ENCODE peak calls at places on chromosome 6, in eight cellular contexts. S is left ventricle myocardium inferior; Y is CD8-positive, alpha-beta T cell; L is AG04450; X is cardiac muscle cell; B is RWPE1; F is breast epithelium; N is heart right ventricle. I is an unnamed sample.

GRCh38 chr6:1644516-1644915 is 34.8 kb downstream of the FOXC1 start:
- DNase-seq in S (no peak), L (no peak), Y (no peak), X (no peak), N (no peak), B (no peak), F (no peak), I (no peak)

GRCh38 chr6:45709834-45710233 is 305.8 kb downstream of the CLIC5 start:
- DNase-seq in Y (no peak), F (no peak), L (no peak), S (no peak), N (no peak), X (peak; percentile 70), B (no peak), I (no peak)

GRCh38 chr6:28474441-28475219 is 31.3 kb upstream of the ZSCAN23 start:
- DNase-seq in S (no peak), F (no peak), N (no peak), Y (no peak), X (peak; percentile 85), B (peak; percentile 40), L (peak; percentile 67), I (peak; percentile 46)

GRCh38 chr6:99905209-99906106 is 88.6 kb downstream of the MCHR2 start:
- DNase-seq in N (no peak), F (no peak), X (peak; percentile 40), L (no peak), Y (no peak), S (no peak), B (peak; percentile 62), I (no peak)

GRCh38 chr6:98627129-98627775 is 207.1 kb upstream of the POU3F2 start:
- DNase-seq in B (no peak), Y (no peak), X (no peak), F (no peak), L (no peak), N (no peak), S (no peak), I (no peak)

GRCh38 chr6:17600527-17601388 is 656 bp downstream of the FAM8A1 start:
- DNase-seq in B (peak; percentile 20), X (peak; percentile 44), S (peak; percentile 58), N (peak; percentile 44), F (no peak), Y (peak; percentile 48), L (no peak), I (no peak)

GRCh38 chr6:75210885-75211739 is 5.3 kb upstream of the COL12A1 start:
- DNase-seq in B (peak; percentile 50), N (peak; percentile 65), F (no peak), S (no peak), Y (peak; percentile 64), X (peak; percentile 83), L (peak; percentile 52), I (no peak)

GRCh38 chr6:142474446-142475289 is 172.9 kb downstream of the ADGRG6 start:
- DNase-seq in L (peak; percentile 44), Y (no peak), F (no peak), S (no peak), N (no peak), X (peak; percentile 78), B (peak; percentile 56), I (no peak)

GRCh38 chr6:138945354-138945753 is 42.7 kb downstream of the REPS1 start:
- DNase-seq in L (no peak), B (peak; percentile 5), N (no peak), F (no peak), X (no peak), Y (no peak), S (no peak), I (no peak)

GRCh38 chr6:157464653-157465535 is 83.9 kb downstream of the ZDHHC14 start:
- DNase-seq in B (no peak), S (no peak), F (no peak), X (no peak), Y (no peak), N (no peak), L (no peak), I (no peak)

GRCh38 chr6:110185879-110186278 is 5.7 kb downstream of the CDC40 start:
- DNase-seq in B (no peak), F (no peak), S (no peak), N (no peak), X (no peak), L (no peak), Y (no peak), I (no peak)

GRCh38 chr6:14732226-14732844 is 513.5 kb upstream of the JARID2 start:
- DNase-seq in Y (no peak), N (no peak), X (no peak), S (no peak), F (no peak), B (no peak), L (no peak), I (no peak)

GRCh38 chr6:126696921-126697693 is 357.2 kb downstream of the CENPW start:
- DNase-seq in F (no peak), B (no peak), Y (no peak), S (no peak), X (no peak), L (no peak), N (no peak), I (no peak)

GRCh38 chr6:116424001-116424400 is 37.2 kb upstream of the CALHM6 start:
- DNase-seq in L (no peak), S (no peak), F (no peak), Y (no peak), X (no peak), B (no peak), N (no peak), I (no peak)

GRCh38 chr6:44256291-44257006 is 879 bp downstream of the SLC35B2 start:
- DNase-seq in Y (peak; percentile 35), N (no peak), F (no peak), X (no peak), S (no peak), B (peak; percentile 44), L (no peak), I (no peak)

DNA sequence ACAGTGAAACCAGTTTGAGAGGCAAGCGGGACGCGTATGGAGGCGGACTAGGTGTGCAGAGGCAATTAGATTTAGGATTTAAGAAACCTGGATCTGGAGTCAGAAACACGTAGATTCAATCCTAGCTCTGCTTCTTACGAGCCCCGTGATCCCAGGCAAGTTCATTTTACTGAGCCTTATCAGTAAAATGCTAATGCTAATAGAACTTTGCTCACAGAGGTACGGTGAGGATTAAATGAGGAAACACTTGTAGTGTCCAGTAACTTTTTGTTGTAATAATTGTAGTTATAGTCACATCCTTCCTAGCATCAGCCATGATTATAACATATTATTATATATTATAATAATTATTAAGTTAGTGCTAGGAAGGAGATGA is 21.2 kb downstream of the DEF6 start:
- DNase-seq in X (no peak), Y (no peak), F (no peak), N (no peak), S (no peak), L (no peak), B (no peak), I (no peak)
- H3K27ac ChIP-seq in X (no peak overlapping the region), Y (no peak overlapping the region), F (no peak overlapping the region), N (no peak overlapping the region), S (peak overlapping the region; percentile 63), L (peak overlapping the region; percentile 31), B (peak overlapping the region; percentile 68), I (no peak overlapping the region)

DNA sequence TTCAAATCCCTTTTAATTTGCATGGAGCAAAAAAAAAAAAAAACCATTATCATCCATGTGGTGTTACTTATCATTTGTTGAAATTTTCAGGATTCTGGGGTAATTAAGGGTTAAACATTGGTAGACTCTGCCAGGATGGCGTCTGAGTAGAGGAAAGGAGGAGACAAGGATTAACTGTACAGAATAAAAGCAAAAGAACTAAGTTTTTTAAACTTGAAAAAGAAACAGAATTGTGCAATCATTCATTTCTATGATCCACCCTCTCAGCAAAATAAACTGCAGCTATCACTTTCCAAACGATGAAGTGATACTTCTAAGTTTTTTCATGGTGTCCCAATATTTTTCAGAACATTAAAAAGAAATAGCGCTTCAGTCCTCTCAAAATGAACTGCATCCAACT is 69.6 kb upstream of the LTV1 start:
- DNase-seq in X (peak; percentile 34), Y (no peak), F (no peak), S (no peak), N (no peak), L (no peak), B (no peak), I (no peak)
- H3K27ac ChIP-seq in X (no peak overlapping the region), Y (no peak overlapping the region), F (peak overlapping the region; percentile 25), S (peak overlapping the region; percentile 61), N (peak overlapping the region; percentile 1), L (no peak overlapping the region), B (no peak overlapping the region), I (no peak overlapping the region)

DNA sequence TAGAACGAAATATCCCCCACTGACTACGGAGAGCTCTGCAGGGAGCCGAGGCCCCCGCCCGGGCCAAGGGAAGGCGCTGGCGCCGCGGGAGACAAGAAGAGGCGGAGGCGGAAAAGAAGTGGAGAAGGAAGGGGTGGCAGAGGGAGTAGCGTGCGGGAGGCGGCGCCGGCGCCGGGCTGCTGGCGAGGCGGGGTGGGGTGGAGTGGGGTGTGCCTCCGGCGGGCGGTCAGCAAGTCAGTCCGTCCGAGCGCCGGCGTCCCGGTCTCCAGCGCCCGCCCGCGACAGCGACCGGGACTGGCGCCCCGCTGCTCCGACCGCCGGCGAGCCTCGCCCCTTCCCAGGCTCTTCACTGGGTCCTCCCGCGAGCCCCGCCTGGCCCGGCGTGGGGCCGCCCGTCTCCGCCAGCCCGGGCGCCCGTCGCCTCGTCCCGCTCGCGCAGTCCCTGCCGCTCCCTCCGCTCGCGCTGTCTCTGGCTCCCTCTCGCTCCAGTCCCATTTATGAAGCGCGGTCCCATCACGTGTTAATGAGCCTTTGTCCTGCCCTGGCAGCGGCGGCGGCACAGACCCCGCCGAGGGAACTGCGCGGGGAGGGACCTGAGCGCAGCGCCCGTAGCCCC is at the start of gene CNR1:
- DNase-seq in N (peak; percentile 16), L (no peak), F (no peak), B (peak; percentile 16), S (peak; percentile 35), X (peak; percentile 52), Y (no peak), I (no peak)
- H3K27ac ChIP-seq in N (no peak within 1 kb of the TSS), L (no peak within 1 kb of the TSS), F (peak within 1 kb of the TSS; percentile 7), B (no peak within 1 kb of the TSS), S (no peak within 1 kb of the TSS), X (no peak within 1 kb of the TSS), Y (no peak within 1 kb of the TSS), I (no peak within 1 kb of the TSS)

DNA sequence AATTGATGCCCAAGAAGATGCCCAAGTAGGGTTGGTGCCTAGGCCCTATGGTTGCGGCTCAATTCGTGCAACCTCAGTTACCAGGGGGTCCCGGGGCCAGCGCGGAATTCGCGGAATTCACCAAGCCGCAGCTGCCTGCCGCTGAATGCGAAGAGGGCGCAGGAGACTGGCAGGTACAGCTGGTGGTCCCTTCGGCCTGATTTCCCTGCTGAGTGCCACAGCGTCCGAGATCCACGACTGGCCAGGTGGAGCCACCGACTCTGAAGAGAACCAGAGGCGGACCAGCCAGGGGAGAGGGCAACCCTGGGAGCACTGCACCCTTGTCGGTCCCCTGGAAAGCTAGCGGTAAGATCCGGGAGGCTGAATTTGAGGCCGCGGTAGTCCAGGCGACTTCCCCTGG is 6.8 kb upstream of the TFAP2D start:
- DNase-seq in N (no peak), Y (no peak), S (no peak), F (no peak), L (no peak), B (no peak), X (no peak), I (no peak)
- H3K27ac ChIP-seq in N (no peak overlapping the region), Y (no peak overlapping the region), S (no peak overlapping the region), F (no peak overlapping the region), L (no peak overlapping the region), B (no peak overlapping the region), X (no peak overlapping the region), I (no peak overlapping the region)

DNA sequence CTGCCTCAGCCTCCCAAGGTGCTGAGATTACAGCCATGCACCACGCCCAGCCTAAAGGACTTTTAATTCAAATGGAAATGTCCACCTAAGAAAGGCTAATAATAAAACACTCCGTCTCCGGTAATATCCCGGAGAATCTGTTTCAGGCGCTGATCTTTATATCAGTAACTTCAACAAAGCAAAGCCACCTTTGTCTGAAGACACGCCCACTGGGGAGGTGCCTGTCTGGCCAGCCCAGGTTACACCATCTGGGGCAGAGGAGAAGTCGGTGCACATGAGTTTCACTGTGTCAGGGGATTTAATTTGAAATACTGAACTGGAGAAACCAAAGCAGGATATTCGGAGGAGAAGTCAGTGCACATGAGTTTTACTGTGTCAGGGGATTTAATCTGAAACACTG is 9.4 kb downstream of the SERPINB6 start:
- DNase-seq in X (no peak), B (no peak), N (no peak), L (no peak), F (no peak), S (no peak), Y (no peak), I (no peak)
- H3K27ac ChIP-seq in X (no peak overlapping the region), B (no peak overlapping the region), N (peak overlapping the region; percentile 11), L (peak overlapping the region; percentile 40), F (peak overlapping the region; percentile 74), S (peak overlapping the region; percentile 93), Y (no peak overlapping the region), I (peak overlapping the region; percentile 49)